ENCODE peak calls at places on chromosomes 12 and 14, in five cellular contexts. Z, E, T, O and Y are unnamed samples.

GRCh38 chr14:106620368-106620767 is 1094.0 kb downstream of the TMEM121 start:
- DNase-seq in Z (no peak), E (no peak), T (no peak), O (no peak), Y (no peak)

GRCh38 chr12:121537814-121538698 is 42.8 kb downstream of the KDM2B start:
- DNase-seq in Z (peak; percentile 12), E (peak; percentile 79), T (peak; percentile 72), O (peak; percentile 72), Y (no peak)

GRCh38 chr14:88281447-88281846 is 41.6 kb downstream of the KCNK10 start:
- DNase-seq in Z (no peak), E (no peak), T (no peak), O (no peak), Y (peak; percentile 48)

GRCh38 chr12:112924986-112925385 is 13.3 kb upstream of the OAS3 start:
- DNase-seq in Z (no peak), E (no peak), T (no peak), O (no peak), Y (no peak)

GRCh38 chr14:67513631-67514108 is 19.4 kb upstream of the PLEKHH1 start:
- DNase-seq in Z (no peak), E (no peak), T (no peak), O (no peak), Y (no peak)

GRCh38 chr12:45174595-45174994 is 41.3 kb upstream of the ANO6 start:
- DNase-seq in Z (no peak), E (no peak), T (no peak), O (no peak), Y (no peak)

GRCh38 chr12:93467351-93468007 is at the start of gene MRPL42:
- DNase-seq in Z (peak; percentile 91), E (peak; percentile 84), T (peak; percentile 94), O (peak; percentile 94), Y (peak; percentile 73)

GRCh38 chr12:45259732-45260480 is 44.0 kb downstream of the ANO6 start:
- DNase-seq in Z (peak; percentile 68), E (no peak), T (peak; percentile 50), O (no peak), Y (peak; percentile 34)

GRCh38 chr12:91040356-91040755 is 17.5 kb downstream of the KERA start:
- DNase-seq in Z (no peak), E (no peak), T (no peak), O (no peak), Y (peak; percentile 43)

GRCh38 chr12:114933428-114934160 is 249.6 kb upstream of the TBX3 start:
- DNase-seq in Z (no peak), E (peak; percentile 6), T (no peak), O (no peak), Y (no peak)

GRCh38 chr12:26123482-26123980 is 1.3 kb downstream of the BHLHE41 start:
- DNase-seq in Z (peak; percentile 32), E (no peak), T (no peak), O (no peak), Y (no peak)

GRCh38 chr12:124601699-124602098 is 34.3 kb upstream of the NCOR2 start:
- DNase-seq in Z (no peak), E (no peak), T (no peak), O (no peak), Y (no peak)

GRCh38 chr14:85531594-85532391 is 1.8 kb downstream of the FLRT2 start:
- DNase-seq in Z (peak; percentile 92), E (peak; percentile 21), T (peak; percentile 67), O (peak; percentile 51), Y (peak; percentile 74)

GRCh38 chr12:122506393-122506938 is 5.7 kb upstream of the ZCCHC8 start:
- DNase-seq in Z (no peak), E (no peak), T (no peak), O (no peak), Y (no peak)

GRCh38 chr12:93714382-93714781 is 37.2 kb downstream of the CRADD start:
- DNase-seq in Z (no peak), E (no peak), T (peak; percentile 65), O (no peak), Y (no peak)

GRCh38 chr14:106129274-106129673 is 602.9 kb downstream of the TMEM121 start:
- DNase-seq in Z (no peak), E (no peak), T (no peak), O (no peak), Y (no peak)

GRCh38 chr12:121916719-121917118 is 1.7 kb upstream of the CFAP251 start:
- DNase-seq in Z (peak; percentile 22), E (peak; percentile 34), T (peak; percentile 74), O (no peak), Y (no peak)

GRCh38 chr12:127388985-127389384 is 878.0 kb upstream of the TMEM132C start:
- DNase-seq in Z (no peak), E (no peak), T (no peak), O (no peak), Y (no peak)

GRCh38 chr14:80850197-80850814 is 91.2 kb downstream of the CEP128 start:
- DNase-seq in Z (peak; percentile 63), E (peak; percentile 5), T (peak; percentile 42), O (no peak), Y (peak; percentile 46)

GRCh38 chr12:1552978-1553471 is 41.4 kb downstream of the FBXL14 start:
- DNase-seq in Z (no peak), E (no peak), T (no peak), O (no peak), Y (no peak)

GRCh38 chr14:36767603-36768281 is 106.1 kb downstream of the PAX9 start:
- DNase-seq in Z (no peak), E (no peak), T (no peak), O (no peak), Y (peak; percentile 99)

GRCh38 chr14:36768638-36769337 is 107.1 kb downstream of the PAX9 start:
- DNase-seq in Z (no peak), E (no peak), T (no peak), O (no peak), Y (no peak)

GRCh38 chr14:36773558-36773957 is 111.9 kb downstream of the PAX9 start:
- DNase-seq in Z (no peak), E (no peak), T (no peak), O (no peak), Y (peak; percentile 79)

GRCh38 chr14:36771256-36771655 is 109.6 kb downstream of the PAX9 start:
- DNase-seq in Z (peak; percentile 36), E (no peak), T (no peak), O (no peak), Y (peak; percentile 58)

DNA sequence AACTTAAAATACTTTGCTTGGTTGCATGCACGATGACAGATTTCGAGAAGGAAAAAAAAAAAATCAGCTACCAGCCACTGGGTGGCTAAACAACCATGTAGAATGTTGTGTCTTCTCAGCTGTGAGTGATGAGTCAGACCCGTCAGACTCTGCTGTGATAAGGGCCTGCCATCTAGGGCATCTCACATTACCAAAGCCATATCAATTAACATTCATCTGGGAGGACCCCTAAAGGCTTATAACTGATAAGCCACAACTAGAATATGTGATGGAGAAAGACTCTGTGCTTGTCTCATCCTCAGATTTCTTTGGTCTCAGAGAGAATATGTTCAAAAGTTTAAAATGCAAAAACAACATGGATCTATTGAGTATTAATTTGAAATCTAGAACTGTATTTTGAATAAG is 111.5 kb downstream of the PAX9 start:
- DNase-seq in Z (no peak), E (no peak), T (no peak), O (no peak), Y (peak; percentile 83)
- TF ChIP-seq CTCF in Z (no peak), E (no peak), T (no peak), O (no peak), Y (peak; percentile 44)

GRCh38 chr14:21097616-21098133 is 780 bp downstream of the ZNF219 start:
- DNase-seq in Z (no peak), E (no peak), T (peak; percentile 85), O (peak; percentile 64), Y (no peak)
- H3K4me3 ChIP-seq in Z (no peak overlapping the region), E (peak overlapping the region; percentile 45), T (peak overlapping the region; percentile 83), O (peak overlapping the region; percentile 50), Y (peak overlapping the region; percentile 45)

GRCh38 chr14:68661226-68662225 is 131.3 kb downstream of the ZFP36L1 start:
- DNase-seq in Z (no peak), E (no peak), T (no peak), O (no peak), Y (no peak)

GRCh38 chr14:68663385-68664076 is 129.3 kb downstream of the ZFP36L1 start:
- DNase-seq in Z (no peak), E (no peak), T (no peak), O (no peak), Y (peak; percentile 43)

GRCh38 chr14:68660495-68660894 is 132.4 kb downstream of the ZFP36L1 start:
- DNase-seq in Z (no peak), E (no peak), T (no peak), O (no peak), Y (no peak)

GRCh38 chr14:68664225-68664681 is 128.6 kb downstream of the ZFP36L1 start:
- DNase-seq in Z (no peak), E (no peak), T (no peak), O (no peak), Y (no peak)

DNA sequence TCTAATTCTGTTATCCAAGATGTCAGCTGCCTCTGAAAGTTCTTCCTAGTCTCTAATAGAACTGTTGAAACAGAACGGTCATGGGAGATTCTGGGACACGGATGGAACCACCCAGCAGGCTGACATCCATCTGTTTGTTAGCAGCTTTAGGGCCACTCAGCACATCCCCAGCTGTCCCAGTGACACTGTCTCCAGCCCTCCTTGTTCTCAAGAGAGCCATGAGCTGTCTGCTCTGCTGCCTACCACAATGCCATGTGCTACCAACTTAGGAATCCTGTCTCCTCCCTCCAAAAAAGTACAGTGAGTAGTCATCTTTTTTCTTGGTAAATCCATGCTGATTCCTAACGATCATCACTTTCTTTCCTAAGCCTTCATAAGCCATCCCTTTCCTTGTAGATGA is 130.5 kb downstream of the ZFP36L1 start:
- DNase-seq in Z (no peak), E (no peak), T (no peak), O (no peak), Y (no peak)
- H3K36me3 ChIP-seq in Z (no peaks in the 10 kb centered on the region), E (no peaks in the 10 kb centered on the region), T (no peaks in the 10 kb centered on the region), O (no peaks in the 10 kb centered on the region), Y (no peaks in the 10 kb centered on the region)

GRCh38 chr14:60724080-60724618 is at the start of gene SIX4:
- DNase-seq in Z (peak; percentile 85), E (peak; percentile 76), T (peak; percentile 92), O (peak; percentile 71), Y (peak; percentile 87)

GRCh38 chr14:60722836-60723217 is 1.3 kb downstream of the SIX4 start:
- DNase-seq in Z (peak; percentile 54), E (no peak), T (no peak), O (no peak), Y (no peak)

GRCh38 chr14:60722163-60722835 is 1.9 kb downstream of the SIX4 start:
- DNase-seq in Z (peak; percentile 54), E (peak; percentile 58), T (peak; percentile 86), O (peak; percentile 47), Y (peak; percentile 35)

GRCh38 chr14:60721331-60722162 is 2.6 kb downstream of the SIX4 start:
- DNase-seq in Z (peak; percentile 72), E (peak; percentile 77), T (peak; percentile 82), O (peak; percentile 56), Y (peak; percentile 31)

GRCh38 chr14:60723218-60724079 is 702 bp downstream of the SIX4 start:
- DNase-seq in Z (peak; percentile 66), E (peak; percentile 72), T (peak; percentile 83), O (peak; percentile 59), Y (peak; percentile 33)
- TF ChIP-seq CTCF in Z (no peak), E (no peak), T (peak; percentile 5), O (no peak), Y (no peak)